ENCODE peak calls at places on chromosomes 7 and 10, in five cellular contexts. T is activated CD4-positive, alpha-beta T cell treated with anti-CD3 and anti-CD28 coated beads, Interleukin-2, amount 50 U/mL, for 48 hours; B is M059J; V is GM12878; M is sciatic nerve. E is an unnamed sample.

GRCh38 chr7:18961997-18962396 is 155.4 kb downstream of the TWIST1 start:
- DNase-seq in T (no peak), B (peak; percentile 77), V (no peak), M (no peak), E (no peak)

GRCh38 chr10:120313715-120314114 is 143.3 kb upstream of the PLPP4 start:
- DNase-seq in T (no peak), B (no peak), V (no peak), M (no peak), E (no peak)

GRCh38 chr7:50792342-50793114 is 9.8 kb upstream of the GRB10 start:
- DNase-seq in T (peak; percentile 18), B (no peak), V (no peak), M (peak; percentile 61), E (peak; percentile 20)

GRCh38 chr7:41187322-41187721 is 515.6 kb downstream of the INHBA start:
- DNase-seq in T (no peak), B (peak; percentile 28), V (no peak), M (no peak), E (no peak)

GRCh38 chr10:33126118-33126517 is 168.1 kb upstream of the ITGB1 start:
- DNase-seq in T (peak; percentile 53), B (peak; percentile 41), V (no peak), M (no peak), E (no peak)

GRCh38 chr7:157495594-157495993 is 158.8 kb downstream of the DNAJB6 start:
- DNase-seq in T (peak; percentile 45), B (no peak), V (peak; percentile 32), M (no peak), E (peak; percentile 33)

GRCh38 chr7:106065560-106066500 is 46.3 kb downstream of the SYPL1 start:
- DNase-seq in T (no peak), B (peak; percentile 60), V (no peak), M (no peak), E (no peak)

GRCh38 chr10:72658696-72659400 is 33.0 kb upstream of the MICU1 start:
- DNase-seq in T (no peak), B (no peak), V (no peak), M (no peak), E (no peak)

GRCh38 chr10:22599048-22599561 is 115.3 kb downstream of the PIP4K2A start:
- DNase-seq in T (no peak), B (peak; percentile 79), V (peak; percentile 49), M (no peak), E (no peak)

GRCh38 chr7:69624842-69625637 is 26.8 kb downstream of the AUTS2 start:
- DNase-seq in T (no peak), B (no peak), V (no peak), M (no peak), E (no peak)

GRCh38 chr10:14773551-14774213 is 1.0 kb downstream of the FAM107B start:
- DNase-seq in T (no peak), B (no peak), V (no peak), M (no peak), E (no peak)

GRCh38 chr7:4788627-4789189 is 13.3 kb downstream of the AP5Z1 start:
- DNase-seq in T (no peak), B (no peak), V (no peak), M (no peak), E (no peak)

GRCh38 chr7:75650671-75651070 is 88.1 kb downstream of the HIP1 start:
- DNase-seq in T (no peak), B (peak; percentile 67), V (no peak), M (no peak), E (no peak)

GRCh38 chr7:28018446-28018845 is 162.1 kb downstream of the JAZF1 start:
- DNase-seq in T (no peak), B (peak; percentile 41), V (no peak), M (no peak), E (no peak)